ENCODE peak calls at places on chromosome 2, in five cellular contexts. F, B, W, I and M are unnamed samples.

GRCh38 chr2:131055169-131056065 is 37.8 kb downstream of the FAM168B start:
- DNase-seq in F (no peak), B (peak; percentile 41), W (no peak), I (no peak), M (no peak)

GRCh38 chr2:175883586-175884194 is 118.4 kb downstream of the LNPK start:
- DNase-seq in F (no peak), B (no peak), W (no peak), I (no peak), M (no peak)

GRCh38 chr2:85133751-85134254 is 611 bp downstream of the TCF7L1 start:
- DNase-seq in F (no peak), B (no peak), W (peak; percentile 57), I (peak; percentile 58), M (no peak)

GRCh38 chr2:152328013-152328412 is 7.0 kb upstream of the FMNL2 start:
- DNase-seq in F (no peak), B (no peak), W (no peak), I (no peak), M (no peak)

GRCh38 chr2:122634261-122634660 is 878.8 kb downstream of the TSN start:
- DNase-seq in F (peak; percentile 83), B (peak; percentile 47), W (peak; percentile 64), I (no peak), M (no peak)

GRCh38 chr2:127175821-127176354 is 44.2 kb downstream of the CYP27C1 start:
- DNase-seq in F (no peak), B (peak; percentile 61), W (peak; percentile 68), I (no peak), M (no peak)

GRCh38 chr2:96329870-96330269 is 4.8 kb downstream of the ITPRIPL1 start:
- DNase-seq in F (no peak), B (no peak), W (no peak), I (no peak), M (no peak)

GRCh38 chr2:176687944-176688343 is 418.7 kb downstream of the MTX2 start:
- DNase-seq in F (no peak), B (no peak), W (no peak), I (no peak), M (no peak)

GRCh38 chr2:28423856-28424605 is 31.4 kb downstream of the FOSL2 start:
- DNase-seq in F (no peak), B (no peak), W (no peak), I (no peak), M (no peak)

GRCh38 chr2:32715981-32716380 is 88.1 kb downstream of the TTC27 start:
- DNase-seq in F (peak; percentile 93), B (no peak), W (no peak), I (no peak), M (no peak)

GRCh38 chr2:238339395-238339780 is 19.1 kb downstream of the TRAF3IP1 start:
- DNase-seq in F (peak; percentile 65), B (no peak), W (no peak), I (no peak), M (no peak)

GRCh38 chr2:175003875-175004729 is 1.1 kb downstream of the CHN1 start:
- DNase-seq in F (no peak), B (no peak), W (no peak), I (no peak), M (no peak)

GRCh38 chr2:20526146-20526545 is 79.3 kb downstream of the RHOB start:
- DNase-seq in F (no peak), B (no peak), W (no peak), I (no peak), M (no peak)

GRCh38 chr2:39127973-39128372 is 7.1 kb upstream of the SOS1 start:
- DNase-seq in F (peak; percentile 68), B (no peak), W (no peak), I (no peak), M (no peak)

GRCh38 chr2:235126771-235127170 is 175.0 kb downstream of the SH3BP4 start:
- DNase-seq in F (no peak), B (no peak), W (no peak), I (no peak), M (no peak)

GRCh38 chr2:231425811-231426703 is 30.5 kb downstream of the B3GNT7 start:
- DNase-seq in F (no peak), B (no peak), W (peak; percentile 41), I (no peak), M (no peak)

GRCh38 chr2:212021947-212022346 is 516.7 kb downstream of the ERBB4 start:
- DNase-seq in F (peak; percentile 76), B (peak; percentile 69), W (no peak), I (no peak), M (no peak)

GRCh38 chr2:42202299-42203008 is 33.3 kb downstream of the EML4 start:
- DNase-seq in F (peak; percentile 8), B (no peak), W (no peak), I (no peak), M (no peak)

DNA sequence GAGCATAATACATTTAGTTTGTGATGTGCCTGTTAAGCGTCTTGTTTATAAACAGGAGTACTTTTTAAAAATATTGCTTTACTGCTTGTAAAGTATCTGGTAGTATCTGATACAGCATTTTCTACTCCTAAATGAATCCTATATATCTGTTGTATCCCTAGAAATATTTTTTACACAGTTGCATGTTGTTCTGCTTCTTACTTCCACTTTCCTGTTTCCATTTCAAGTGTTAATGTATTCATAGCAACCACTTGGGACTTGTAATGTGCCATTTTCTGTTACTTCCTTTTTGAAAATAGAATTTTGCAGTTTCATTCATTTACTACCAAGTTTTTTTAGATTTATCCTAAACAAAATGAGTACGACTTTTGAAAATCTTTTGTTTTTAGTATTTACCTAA is 24.9 kb downstream of the CCNT2 start:
- DNase-seq in F (no peak), B (no peak), W (no peak), I (no peak), M (no peak)
- H3K4me3 ChIP-seq in F (no peak overlapping the region), B (no peak overlapping the region), W (no peak overlapping the region), I (no peak overlapping the region), M (no peak overlapping the region)

GRCh38 chr2:219285894-219286425 is 6.8 kb downstream of the DNAJB2 start:
- DNase-seq in F (no peak), B (no peak), W (no peak), I (no peak), M (no peak)
- H3K4me3 ChIP-seq in F (no peak overlapping the region), B (no peak overlapping the region), W (no peak overlapping the region), I (no peak overlapping the region), M (no peak overlapping the region)

DNA sequence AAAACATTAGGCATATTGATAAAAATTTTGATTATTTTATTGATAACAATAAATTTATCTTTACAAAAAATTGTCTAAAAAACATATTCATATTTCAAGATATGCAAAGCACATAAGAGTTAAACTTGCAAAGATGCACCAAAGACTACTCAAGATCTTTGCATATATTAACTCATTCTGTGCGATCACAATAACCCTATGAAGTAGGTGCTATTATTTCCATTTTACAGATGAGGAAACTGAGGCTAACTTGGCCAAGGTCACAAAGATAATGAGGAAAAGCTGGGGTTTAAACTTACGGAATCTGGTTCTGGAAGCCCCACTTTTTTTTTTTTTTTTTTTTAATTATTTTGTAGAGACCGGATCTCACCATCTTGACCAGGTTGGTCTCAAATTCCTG is 94.4 kb upstream of the SERTAD2 start:
- DNase-seq in F (no peak), B (no peak), W (no peak), I (no peak), M (no peak)
- H3K4me3 ChIP-seq in F (no peak overlapping the region), B (no peak overlapping the region), W (no peak overlapping the region), I (no peak overlapping the region), M (no peak overlapping the region)

GRCh38 chr2:54977149-54977548 is 73.1 kb downstream of the RTN4 start:
- DNase-seq in F (no peak), B (no peak), W (no peak), I (no peak), M (no peak)
- H3K4me3 ChIP-seq in F (no peak overlapping the region), B (no peak overlapping the region), W (no peak overlapping the region), I (peak overlapping the region; percentile 36), M (no peak overlapping the region)

GRCh38 chr2:165952085-165952484 is 1.5 kb downstream of the TTC21B start:
- DNase-seq in F (no peak), B (no peak), W (no peak), I (no peak), M (no peak)

GRCh38 chr2:165953655-165954606 is at the start of gene TTC21B:
- DNase-seq in F (peak; percentile 85), B (peak; percentile 79), W (peak; percentile 97), I (peak; percentile 96), M (peak; percentile 80)

GRCh38 chr2:165953306-165953654 is 296 bp downstream of the TTC21B start:
- DNase-seq in F (peak; percentile 50), B (no peak), W (no peak), I (no peak), M (no peak)

GRCh38 chr2:165950438-165950837 is 3.1 kb downstream of the TTC21B start:
- DNase-seq in F (no peak), B (no peak), W (no peak), I (no peak), M (no peak)

DNA sequence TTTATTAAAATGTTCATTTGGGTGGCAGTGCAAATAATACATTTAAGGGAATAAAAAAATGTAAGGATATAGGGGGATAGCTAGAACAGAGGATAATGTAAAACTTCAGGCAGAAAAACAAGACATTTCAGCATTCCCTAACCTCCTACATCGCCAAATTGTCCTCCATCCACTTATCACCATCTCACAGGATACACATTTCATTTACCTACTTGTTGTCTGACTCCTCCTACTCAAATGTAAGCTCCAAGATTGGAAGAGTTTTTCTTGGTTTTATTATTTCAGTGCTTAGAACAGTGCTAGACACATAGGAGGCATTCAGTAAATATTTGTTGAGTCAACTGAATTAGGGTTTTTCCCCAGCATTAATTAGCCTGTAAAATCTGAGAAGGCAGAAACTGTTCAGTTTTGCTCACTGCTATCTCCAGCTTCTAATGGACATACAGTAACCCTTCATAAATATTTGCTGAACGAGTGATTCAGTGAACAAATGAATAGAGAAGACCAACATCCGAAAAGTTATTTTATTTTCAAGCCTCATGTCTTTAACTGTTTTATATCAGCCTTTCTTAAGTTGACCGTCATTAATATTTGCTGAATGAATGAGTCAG is 871 bp downstream of the TTC21B start:
- DNase-seq in F (peak; percentile 51), B (no peak), W (peak; percentile 14), I (no peak), M (no peak)
- H3K4me3 ChIP-seq in F (peak overlapping the region; percentile 69), B (peak overlapping the region; percentile 63), W (peak overlapping the region; percentile 80), I (peak overlapping the region; percentile 80), M (peak overlapping the region; percentile 82)

GRCh38 chr2:70261501-70261900 is 3.6 kb downstream of the PCYOX1 start:
- DNase-seq in F (no peak), B (no peak), W (no peak), I (no peak), M (no peak)
- H3K4me3 ChIP-seq in F (no peak overlapping the region), B (no peak overlapping the region), W (no peak overlapping the region), I (peak overlapping the region; percentile 48), M (no peak overlapping the region)